ENCODE peak calls at places on chromosomes 3 and 15, in six cellular contexts. A is Peyer's patch, N is fibroblast of lung, I is IMR-90, P is astrocyte, X is tibial artery. D is an unnamed sample. For H3K27me3, the result is how much of the 10 kb centered on the place peaks cover.

GRCh38 chr15:61169904-61170695 is 59.0 kb downstream of the RORA start:
- DNase-seq in A (no peak), N (no peak), I (no peak), P (no peak), X (no peak), D (no peak)

GRCh38 chr15:24761704-24762302 is 86.2 kb downstream of the NPAP1 start:
- DNase-seq in A (no peak), N (peak), I (peak), P (peak), X (no peak), D (no peak)

GRCh38 chr3:101036213-101036618 is 43.0 kb upstream of the ABI3BP start:
- DNase-seq in A (no peak), N (peak), I (peak), P (peak), X (no peak), D (peak)

GRCh38 chr15:100703032-100703578 is 100.7 kb downstream of the ASB7 start:
- DNase-seq in A (no peak), N (peak), I (peak), P (peak), X (no peak), D (no peak)

GRCh38 chr15:96771035-96771434 is 440.5 kb downstream of the NR2F2 start:
- DNase-seq in A (no peak), N (no peak), I (no peak), P (no peak), X (no peak), D (no peak)

GRCh38 chr3:191373327-191373726 is 43.0 kb upstream of the UTS2B start:
- DNase-seq in A (no peak), N (peak), I (peak), P (no peak), X (no peak), D (no peak)

GRCh38 chr3:87233805-87234204 is 6.7 kb downstream of the CHMP2B start:
- DNase-seq in A (no peak), N (no peak), I (no peak), P (no peak), X (no peak), D (no peak)

GRCh38 chr15:58053236-58054153 is 12.0 kb downstream of the ALDH1A2 start:
- DNase-seq in A (no peak), N (no peak), I (no peak), P (no peak), X (no peak), D (no peak)

GRCh38 chr3:49636883-49637609 is 37.1 kb upstream of the APEH start:
- DNase-seq in A (no peak), N (no peak), I (no peak), P (no peak), X (no peak), D (no peak)

GRCh38 chr3:155664922-155665695 is 79.8 kb downstream of the PLCH1 start:
- DNase-seq in A (peak), N (peak), I (peak), P (peak), X (peak), D (peak)

GRCh38 chr3:38331257-38332022 is 15.1 kb upstream of the XYLB start:
- DNase-seq in A (no peak), N (no peak), I (no peak), P (no peak), X (no peak), D (no peak)

GRCh38 chr3:173275740-173276139 is 121.8 kb upstream of the NLGN1 start:
- DNase-seq in A (no peak), N (no peak), I (no peak), P (no peak), X (no peak), D (no peak)

GRCh38 chr15:68187559-68187958 is 17.6 kb downstream of the CALML4 start:
- DNase-seq in A (peak), N (peak), I (peak), P (peak), X (no peak), D (no peak)

GRCh38 chr3:30282052-30282708 is 324.2 kb upstream of the TGFBR2 start:
- DNase-seq in A (no peak), N (peak), I (peak), P (peak), X (no peak), D (peak)

GRCh38 chr3:21718943-21719591 is 31.9 kb downstream of the ZNF385D start:
- DNase-seq in A (no peak), N (no peak), I (no peak), P (peak), X (no peak), D (peak)

GRCh38 chr15:98673133-98673532 is 24.8 kb downstream of the IGF1R start:
- DNase-seq in A (no peak), N (no peak), I (no peak), P (no peak), X (no peak), D (no peak)

GRCh38 chr3:41044526-41044925 is 154.8 kb upstream of the CTNNB1 start:
- DNase-seq in A (no peak), N (no peak), I (no peak), P (no peak), X (no peak), D (no peak)

GRCh38 chr3:73086071-73086494 is 24.6 kb downstream of the EBLN2 start:
- DNase-seq in A (no peak), N (peak), I (peak), P (no peak), X (no peak), D (no peak)

GRCh38 chr3:34842706-34843478 is 796.4 kb upstream of the ARPP21 start:
- DNase-seq in A (no peak), N (no peak), I (no peak), P (peak), X (no peak), D (peak)

GRCh38 chr3:71241981-71242552 is 341.5 kb downstream of the FOXP1 start:
- DNase-seq in A (no peak), N (no peak), I (no peak), P (no peak), X (no peak), D (no peak)

GRCh38 chr15:83571820-83572707 is 81.9 kb upstream of the ADAMTSL3 start:
- DNase-seq in A (no peak), N (peak), I (peak), P (no peak), X (no peak), D (no peak)

GRCh38 chr3:134373942-134374790 is at the start of gene AMOTL2:
- DNase-seq in A (peak), N (peak), I (peak), P (peak), X (peak), D (peak)

GRCh38 chr3:13657660-13658435 is 108.9 kb downstream of the FBLN2 start:
- DNase-seq in A (peak), N (peak), I (peak), P (no peak), X (no peak), D (no peak)

DNA sequence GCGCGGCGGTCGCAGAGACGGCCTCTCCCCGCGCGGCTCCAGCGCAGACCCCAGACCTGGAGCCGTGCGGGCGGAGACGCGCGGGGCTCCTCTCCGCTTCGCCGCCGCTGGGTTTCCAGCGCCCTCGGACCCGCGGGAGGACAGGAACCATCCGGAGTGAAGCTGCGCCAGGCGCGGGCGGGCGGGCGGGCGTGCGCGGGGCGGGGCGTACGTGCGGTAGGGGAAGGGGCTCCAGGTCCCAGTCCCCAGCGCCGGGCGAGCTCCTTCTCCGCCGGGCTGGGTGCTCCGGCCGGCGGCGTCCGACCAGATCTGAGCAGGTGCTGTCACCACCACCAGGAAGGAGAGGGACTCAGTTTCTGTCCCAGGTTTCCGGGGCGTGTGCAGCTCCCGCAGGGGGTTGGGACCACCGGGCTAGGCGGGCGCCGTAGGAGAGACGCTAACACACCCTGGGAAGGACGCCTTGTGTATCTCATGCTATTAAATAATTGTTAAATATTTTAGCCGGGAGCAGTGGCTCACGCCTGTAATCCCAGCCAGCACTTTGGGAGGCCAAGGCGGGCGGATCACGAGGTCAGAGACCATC is at the start of gene CHRNA3:
- DNase-seq in A (no peak), N (no peak), I (no peak), P (no peak), X (peak), D (no peak)
- H3K4me3 ChIP-seq in A (peak), N (no peak), I (no peak), P (peak), X (peak), D (peak)

DNA sequence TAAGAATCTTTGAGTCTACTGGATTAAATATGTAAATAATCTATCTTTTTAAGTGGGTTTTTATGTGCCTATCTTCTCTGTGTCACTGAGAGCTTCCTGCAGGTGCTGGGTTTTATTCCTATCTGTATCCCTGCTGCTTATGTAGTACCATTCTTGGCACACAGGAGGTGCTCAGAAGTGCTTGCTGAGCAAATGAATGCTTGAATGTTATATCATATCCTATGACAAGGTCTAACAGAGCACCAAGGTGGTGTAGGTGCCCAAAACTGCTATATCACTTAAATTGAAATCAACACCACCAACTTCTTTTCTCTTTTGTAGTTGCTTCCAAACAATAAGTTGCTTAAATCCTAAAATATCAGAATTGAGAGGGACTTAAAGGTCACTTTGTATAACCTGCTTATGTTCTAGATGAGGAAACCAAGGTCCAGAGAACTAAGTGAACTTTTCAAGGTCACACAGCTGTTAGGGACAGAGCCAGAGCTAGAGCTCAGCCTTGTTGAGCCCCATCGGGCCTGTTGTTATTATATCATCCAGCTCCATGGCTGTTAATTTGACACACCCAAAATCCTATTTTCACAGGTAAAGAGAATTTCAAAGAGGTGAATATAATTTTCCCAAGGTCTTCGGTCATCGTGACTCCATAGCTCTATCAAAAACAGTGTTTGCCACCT is 46.0 kb downstream of the CCNL1 start:
- DNase-seq in A (no peak), N (no peak), I (no peak), P (no peak), X (no peak), D (no peak)
- TF ChIP-seq CTCF in A (no peak), N (no peak), I (no peak), P (no peak), X (no peak), D (no peak)

DNA sequence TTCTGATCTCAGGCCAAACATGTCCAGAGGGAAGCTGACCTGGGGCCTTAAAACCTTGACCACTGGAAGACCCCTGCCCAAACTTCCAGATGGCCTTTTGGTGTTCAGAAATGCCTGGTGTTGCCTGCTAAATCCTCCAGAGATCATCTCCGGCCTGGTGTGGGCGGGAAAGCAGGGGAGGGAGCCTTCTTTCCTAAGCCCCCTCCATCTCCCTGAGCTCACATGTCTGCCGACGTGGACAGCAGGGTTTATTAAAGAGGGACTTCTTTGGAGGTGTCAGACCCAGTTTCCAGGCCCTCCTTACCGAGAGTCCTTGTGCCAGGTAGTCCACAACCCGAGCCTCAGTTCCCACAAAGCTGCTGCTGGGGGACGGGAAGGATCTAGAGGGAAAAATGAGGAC is 55.9 kb upstream of the SLC6A1 start:
- DNase-seq in A (peak), N (no peak), I (no peak), P (no peak), X (peak), D (no peak)
- H3K27me3 ChIP-seq in A (under half), N (under half), I (under half), P (under half), X (under half), D (under half)

DNA sequence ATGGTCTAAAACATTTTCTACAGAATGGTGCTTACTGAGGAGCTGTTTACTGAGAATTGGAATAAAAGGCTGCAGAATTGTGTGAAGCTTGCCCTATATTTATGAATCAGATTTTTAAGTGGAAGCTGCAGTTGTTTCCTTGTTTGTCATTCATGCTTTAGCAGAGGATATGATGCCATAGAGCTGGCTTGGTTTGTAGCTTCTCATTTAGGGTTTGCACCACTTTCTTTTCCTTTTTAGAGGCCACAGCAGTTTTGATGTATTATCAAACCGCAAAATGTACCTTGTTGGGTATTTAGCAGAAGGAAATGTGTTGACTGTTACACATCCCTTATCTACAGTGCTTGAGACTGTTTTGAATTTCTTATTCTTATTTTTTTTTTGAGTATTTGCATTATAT is 66.2 kb downstream of the RASA2 start:
- DNase-seq in A (no peak), N (no peak), I (no peak), P (no peak), X (no peak), D (no peak)
- H3K4me3 ChIP-seq in A (no peak), N (no peak), I (no peak), P (no peak), X (no peak), D (no peak)

DNA sequence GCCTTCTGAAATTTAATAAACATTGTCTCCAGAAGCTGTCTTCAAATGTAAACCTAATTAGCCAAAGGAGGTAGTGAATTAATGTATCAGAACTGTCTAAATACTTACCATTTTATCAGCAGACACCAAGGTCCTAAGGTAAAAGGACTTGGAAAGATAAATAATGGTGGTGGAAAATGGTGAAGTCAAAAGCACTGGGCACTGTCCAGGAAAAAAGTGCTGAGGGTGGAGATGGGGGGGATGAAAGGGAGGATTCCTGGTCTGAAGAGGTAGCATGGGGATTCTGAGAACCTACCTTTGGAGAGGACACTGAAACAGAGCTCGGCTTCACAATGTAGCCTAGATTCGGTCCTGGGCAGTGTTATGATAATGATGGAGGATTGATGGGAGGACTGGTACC is 149.0 kb upstream of the DPH6 start:
- DNase-seq in A (no peak), N (no peak), I (no peak), P (no peak), X (no peak), D (no peak)
- TF ChIP-seq CTCF in A (no peak), N (no peak), I (no peak), P (no peak), X (no peak), D (no peak)

DNA sequence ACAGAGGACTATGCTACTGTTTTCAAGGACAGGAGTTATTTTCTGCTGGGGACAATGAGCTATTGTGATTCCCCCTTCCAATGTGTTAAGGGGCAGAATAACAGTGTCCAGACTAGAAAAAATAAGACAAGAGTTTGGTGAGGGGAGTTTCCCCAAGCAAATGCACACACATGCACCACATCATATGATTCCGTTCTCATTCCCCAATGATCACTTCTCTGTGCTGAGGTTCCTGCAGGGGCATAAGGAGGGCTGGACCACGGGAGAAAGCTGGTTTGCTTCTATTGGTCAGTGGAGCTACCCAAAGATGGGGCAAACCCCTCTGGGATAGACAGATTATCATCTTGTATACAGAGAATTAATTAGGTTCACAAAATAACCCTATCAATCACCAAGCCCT is 80.6 kb downstream of the RBPMS2 start:
- DNase-seq in A (no peak), N (no peak), I (no peak), P (no peak), X (no peak), D (no peak)
- H3K27me3 ChIP-seq in A (under half), N (under half), I (under half), P (under half), X (under half), D (under half)